ENCODE peak calls at places on chromosomes 5 and 9, in four cellular contexts. S is cardiac muscle cell, P is HepG2, F is fibroblast of the aortic adventitia. U is an unnamed sample.

GRCh38 chr5:27080147-27080546 is 41.8 kb upstream of the CDH9 start:
- DNase-seq in F (no peak), S (no peak), P (no peak), U (no peak)

GRCh38 chr5:89930591-89931383 is 478.8 kb downstream of the CETN3 start:
- DNase-seq in F (peak; percentile 83), S (no peak), P (peak; percentile 4), U (peak; percentile 83)

GRCh38 chr9:133375116-133375723 is 640 bp downstream of the SURF4 start:
- DNase-seq in F (peak; percentile 42), P (peak; percentile 67), S (peak; percentile 41), U (peak; percentile 54)

GRCh38 chr5:77630246-77631165 is 8.0 kb downstream of the OTP start:
- DNase-seq in S (peak; percentile 75), P (peak; percentile 33), F (no peak), U (no peak)

GRCh38 chr9:114287763-114288232 is 35.1 kb upstream of the ORM1 start:
- DNase-seq in S (no peak), F (no peak), P (no peak), U (no peak)

GRCh38 chr9:5111696-5112095 is 73.7 kb downstream of the INSL6 start:
- DNase-seq in F (no peak), P (no peak), S (no peak), U (no peak)

GRCh38 chr5:12016149-12016740 is 112.0 kb upstream of the CTNND2 start:
- DNase-seq in S (no peak), P (no peak), F (no peak), U (peak; percentile 61)

GRCh38 chr5:115192098-115192497 is 22.4 kb upstream of the TRIM36 start:
- DNase-seq in S (no peak), P (no peak), F (no peak), U (no peak)

GRCh38 chr5:67149933-67150523 is 46.6 kb downstream of the CD180 start:
- DNase-seq in F (peak; percentile 70), P (no peak), S (no peak), U (peak; percentile 42)

GRCh38 chr9:37920471-37921167 is 16.7 kb upstream of the SLC25A51 start:
- DNase-seq in P (no peak), S (peak; percentile 32), F (no peak), U (no peak)

GRCh38 chr5:132049093-132049492 is 11.4 kb upstream of the IL3 start:
- DNase-seq in P (no peak), S (no peak), F (no peak), U (no peak)

GRCh38 chr5:132050661-132051371 is 9.6 kb upstream of the IL3 start:
- DNase-seq in F (no peak), P (no peak), S (no peak), U (no peak)

GRCh38 chr5:132049559-132049958 is 10.9 kb upstream of the IL3 start:
- DNase-seq in P (no peak), S (no peak), F (no peak), U (no peak)

GRCh38 chr5:132052520-132052919 is 7.9 kb upstream of the IL3 start:
- DNase-seq in F (no peak), S (no peak), P (no peak), U (no peak)

GRCh38 chr5:132050136-132050535 is 10.3 kb upstream of the IL3 start:
- DNase-seq in P (no peak), S (no peak), F (no peak), U (no peak)
- TF ChIP-seq CTCF in P (no peak), S (no peak), F (no peak), U (no peak)

GRCh38 chr5:72949481-72949880 is 6.4 kb upstream of the FCHO2 start:
- DNase-seq in S (no peak), F (no peak), P (no peak), U (no peak)

GRCh38 chr5:72943307-72943706 is 12.5 kb upstream of the FCHO2 start:
- DNase-seq in F (no peak), P (no peak), S (no peak), U (no peak)

GRCh38 chr5:72951850-72952468 is 3.9 kb upstream of the FCHO2 start:
- DNase-seq in F (peak; percentile 84), P (no peak), S (no peak), U (peak; percentile 55)

GRCh38 chr5:72947523-72947922 is 8.3 kb upstream of the FCHO2 start:
- DNase-seq in P (no peak), S (no peak), F (no peak), U (no peak)
- H3K4me3 ChIP-seq in P (no peak overlapping the region), S (no peak overlapping the region), F (no peak overlapping the region), U (no peak overlapping the region)

DNA sequence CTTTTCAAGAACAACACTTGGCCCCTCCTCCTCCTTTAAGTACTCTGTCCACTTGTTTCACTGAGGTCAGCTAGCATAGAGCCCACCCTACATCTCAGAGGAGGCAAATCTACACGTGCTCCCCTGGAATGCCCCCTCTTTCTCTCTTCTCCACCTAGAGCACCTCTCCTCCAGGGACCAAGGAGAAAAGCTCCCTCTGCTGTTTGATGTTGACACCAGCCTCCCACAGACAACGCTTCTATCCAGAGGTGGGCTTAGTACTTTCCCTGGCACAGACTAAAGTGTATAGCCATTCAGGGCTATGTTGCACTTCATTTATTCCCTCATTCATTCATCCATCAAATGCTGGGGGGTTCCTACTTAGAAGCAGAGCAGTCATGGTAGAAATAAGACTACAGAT is 68.2 kb upstream of the TAF1L start:
- DNase-seq in P (peak; percentile 5), F (no peak), S (peak; percentile 8), U (no peak)
- TF ChIP-seq CTCF in P (peak; percentile 42), F (no peak), S (peak; percentile 26), U (peak; percentile 36)

DNA sequence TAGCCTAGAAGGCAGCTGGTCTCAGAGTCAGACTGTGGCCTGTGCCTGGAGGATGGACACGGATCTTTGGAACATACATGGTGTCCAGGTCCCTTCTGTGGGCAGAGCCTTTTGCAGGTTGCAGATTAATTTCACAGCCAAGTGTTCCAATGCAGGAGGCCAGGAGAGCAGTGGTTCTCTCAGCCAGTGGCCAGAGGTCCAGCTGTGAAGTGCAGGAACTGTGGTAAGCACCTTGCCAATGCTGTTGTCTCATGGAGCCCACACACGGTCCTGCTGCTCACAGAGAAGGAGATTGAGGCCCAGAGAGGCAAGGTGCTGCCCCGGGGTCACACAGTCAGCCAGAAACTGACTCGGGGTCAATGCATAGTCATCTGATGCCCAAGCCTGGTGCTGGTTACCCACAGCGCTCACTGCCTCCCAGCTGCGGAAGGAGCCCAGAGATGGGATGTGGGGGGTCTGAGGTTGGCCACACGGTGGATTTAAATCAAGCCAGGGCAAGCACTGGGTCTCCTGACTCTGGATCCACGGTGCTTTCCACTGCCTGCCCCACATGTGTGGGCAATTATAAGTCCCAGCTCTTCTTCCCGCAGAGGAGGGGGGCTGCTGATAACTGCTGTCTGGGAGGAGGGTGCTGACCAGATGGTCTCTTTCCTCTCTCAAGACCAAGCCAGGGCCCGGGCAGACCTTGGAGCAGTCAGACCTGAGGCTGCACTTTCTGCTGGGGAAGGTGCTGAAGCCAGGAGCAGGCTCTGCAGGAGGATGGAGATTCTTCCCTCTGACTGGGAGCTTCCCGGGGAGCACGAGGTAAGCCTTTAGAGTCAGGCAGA is 2.8 kb downstream of the PDGFRB start:
- DNase-seq in F (peak; percentile 53), P (no peak), S (no peak), U (no peak)
- H3K4me3 ChIP-seq in F (peak overlapping the region; percentile 99), P (no peak overlapping the region), S (no peak overlapping the region), U (peak overlapping the region; percentile 68)

GRCh38 chr9:22216730-22217160 is 207.6 kb upstream of the CDKN2B start:
- DNase-seq in P (peak; percentile 8), S (no peak), F (peak; percentile 70), U (peak; percentile 73)
- TF ChIP-seq CTCF in P (no peak), S (no peak), F (no peak), U (peak; percentile 7)

DNA sequence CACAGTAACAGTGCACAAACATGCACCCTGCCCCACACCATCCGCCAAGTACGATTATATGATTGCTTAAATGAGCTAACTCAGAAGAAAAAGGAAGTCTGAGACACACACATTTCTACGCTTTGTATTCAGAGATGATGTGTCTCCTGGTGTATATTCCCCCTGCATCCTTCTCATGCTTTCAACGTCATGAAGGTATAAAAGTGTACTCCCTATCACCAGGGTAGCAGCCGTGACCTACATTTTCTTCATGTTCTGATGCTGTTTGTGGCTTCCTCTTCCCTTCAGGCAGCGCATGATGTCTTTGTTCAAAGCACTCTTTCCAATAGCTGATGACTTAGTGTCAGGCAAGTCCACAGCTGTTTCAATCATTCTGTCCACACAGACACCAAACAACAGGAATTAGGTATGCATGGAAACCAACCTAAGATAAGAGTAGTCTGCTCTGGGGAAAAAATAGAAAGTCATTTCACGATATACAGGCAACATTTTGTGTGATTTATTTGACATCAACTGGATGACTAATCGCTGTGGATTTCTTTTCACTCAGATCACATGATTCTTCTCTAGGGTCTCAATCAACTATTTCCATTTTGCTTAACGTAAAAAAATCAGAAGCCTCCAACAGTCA is 269.4 kb upstream of the PTGER4 start:
- DNase-seq in F (peak; percentile 83), S (no peak), P (no peak), U (peak; percentile 75)
- H3K4me3 ChIP-seq in F (no peak overlapping the region), S (no peak overlapping the region), P (no peak overlapping the region), U (no peak overlapping the region)

DNA sequence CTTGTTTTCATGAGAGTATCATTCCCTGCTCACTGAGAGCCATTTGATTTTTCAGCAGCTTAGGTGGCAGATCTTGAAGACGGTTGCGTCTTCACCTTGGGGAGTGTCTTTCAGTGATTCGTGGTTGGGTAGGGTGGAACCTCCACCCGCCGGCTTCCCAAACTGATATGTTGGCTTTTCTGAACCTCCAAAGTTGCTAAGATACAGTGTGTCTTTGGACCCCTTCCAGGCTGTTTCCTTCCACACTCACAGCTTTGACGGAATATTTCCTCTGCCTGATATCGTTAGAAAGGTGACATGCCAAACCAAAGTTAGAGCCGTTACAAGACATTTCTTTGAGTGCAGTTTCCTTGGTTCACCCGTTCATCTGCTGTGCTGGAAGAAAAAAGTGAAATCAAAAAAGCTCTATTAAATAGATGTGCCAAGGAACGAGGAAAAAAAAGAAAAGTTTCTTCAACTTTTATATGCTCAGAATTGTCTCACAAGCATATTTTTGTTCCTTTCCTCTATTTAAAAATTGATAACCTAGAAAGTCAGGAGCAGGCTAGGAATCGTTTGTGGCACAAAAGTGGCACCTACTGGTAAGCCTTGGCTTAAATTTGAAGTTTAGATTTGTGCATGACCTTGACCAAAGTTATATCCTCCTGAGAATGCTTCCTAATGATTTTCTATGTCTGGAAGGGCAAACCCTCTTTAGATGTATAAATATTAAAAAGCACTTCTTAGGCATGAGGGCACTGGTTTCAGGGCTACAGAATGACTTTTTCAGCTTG is 270.7 kb upstream of the WWC1 start:
- DNase-seq in F (peak; percentile 44), P (no peak), S (no peak), U (peak; percentile 20)
- TF ChIP-seq CTCF in F (peak; percentile 41), P (peak; percentile 14), S (peak; percentile 51), U (peak; percentile 41)

DNA sequence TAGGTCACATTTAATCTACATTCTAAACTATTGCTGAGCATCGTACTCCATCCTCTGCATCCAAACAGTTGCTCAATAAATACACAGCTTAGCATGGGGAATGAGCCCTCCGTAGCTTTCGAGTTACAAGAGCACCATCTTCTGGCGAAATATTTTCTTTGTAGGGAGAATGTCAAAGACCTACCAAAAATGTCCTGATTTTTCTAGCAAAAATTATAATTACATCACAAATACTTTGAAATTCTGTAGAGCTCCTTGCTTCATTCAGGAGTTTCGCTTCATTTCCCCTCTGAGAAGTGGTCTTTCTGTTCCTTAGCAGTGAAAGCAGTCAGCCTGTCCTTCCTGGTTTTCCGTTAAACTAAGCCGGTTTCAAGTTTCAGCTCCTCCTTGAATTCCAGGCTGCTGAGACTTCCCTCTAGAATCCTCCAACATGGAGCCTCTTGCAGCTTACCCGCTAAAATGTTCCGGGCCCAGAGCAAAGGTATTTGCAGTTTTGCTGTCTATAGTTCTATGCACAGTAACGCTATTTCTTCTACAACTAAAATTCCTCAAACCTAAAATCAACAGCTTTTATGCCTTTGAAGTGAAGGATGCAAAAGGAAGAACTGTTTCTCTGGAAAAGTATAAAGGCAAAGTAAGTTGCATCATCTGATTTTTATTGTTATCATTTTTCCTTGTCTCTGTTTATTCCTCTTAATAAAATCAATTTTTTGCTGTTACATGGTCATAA is at the start of gene GPX8:
- DNase-seq in F (peak; percentile 93), S (peak; percentile 85), P (peak; percentile 32), U (peak; percentile 94)
- H3K4me3 ChIP-seq in F (peak within 1 kb of the TSS; percentile 68), S (peak within 1 kb of the TSS; percentile 69), P (peak within 1 kb of the TSS; percentile 26), U (peak within 1 kb of the TSS; percentile 67)

U was measured in astrocyte of the spinal cord.